ENCODE peak calls at places on chromosome 3, in nine cellular contexts. F is lower leg skin; A is stimulated activated CD4-positive, alpha-beta T cell treated with anti-CD3 and anti-CD28 coated beads, Interleukin-2, amount 100 ng/mL, for 24 hours; H is cardiac septum; D is astrocyte; R is globus pallidus; L is AG04450; B is non-pigmented ciliary epithelial cell; N is PC-9. Z is an unnamed sample.
A peak's percentile ranks its signal among the peaks of the same experiment; 100 is the strongest.

GRCh38 chr3:11641683-11642407 is 1.9 kb downstream of the VGLL4 start:
- DNase-seq in F (no peak), A (no peak), H (no peak), D (peak; percentile 60), R (peak; percentile 72), L (peak; percentile 38), B (no peak), N (no peak), Z (no peak)

GRCh38 chr3:120102674-120103073 is 8.4 kb upstream of the GSK3B start:
- DNase-seq in F (no peak), A (no peak), H (no peak), D (no peak), R (no peak), L (no peak), B (no peak), N (no peak), Z (no peak)

GRCh38 chr3:46942079-46942478 is 34.5 kb downstream of the CCDC12 start:
- DNase-seq in F (no peak), A (no peak), H (no peak), D (no peak), R (no peak), L (no peak), B (no peak), N (no peak), Z (no peak)

GRCh38 chr3:113211370-113212154 is at the start of gene BOC:
- DNase-seq in F (peak; percentile 88), A (no peak), H (no peak), D (peak; percentile 73), R (no peak), L (no peak), B (no peak), N (peak; percentile 53), Z (no peak)

GRCh38 chr3:45306406-45307008 is 80.4 kb upstream of the TMEM158 start:
- DNase-seq in F (no peak), A (no peak), H (no peak), D (no peak), R (no peak), L (no peak), B (no peak), N (no peak), Z (no peak)

GRCh38 chr3:62559831-62560445 is 186.6 kb upstream of the FEZF2 start:
- DNase-seq in F (no peak), A (no peak), H (no peak), D (no peak), R (no peak), L (peak; percentile 11), B (no peak), N (no peak), Z (no peak)

GRCh38 chr3:71421820-71422566 is 161.5 kb downstream of the FOXP1 start:
- DNase-seq in F (no peak), A (peak; percentile 59), H (no peak), D (no peak), R (no peak), L (no peak), B (no peak), N (no peak), Z (peak; percentile 68)

GRCh38 chr3:34731879-34732278 is 907.4 kb upstream of the ARPP21 start:
- DNase-seq in F (no peak), A (no peak), H (no peak), D (no peak), R (no peak), L (no peak), B (no peak), N (no peak), Z (no peak)

GRCh38 chr3:38545396-38545949 is 49.3 kb downstream of the EXOG start:
- DNase-seq in F (peak; percentile 53), A (no peak), H (no peak), D (no peak), R (no peak), L (no peak), B (no peak), N (no peak), Z (no peak)

GRCh38 chr3:146335386-146335785 is 84.5 kb upstream of the PLSCR4 start:
- DNase-seq in F (no peak), A (no peak), H (no peak), D (no peak), R (no peak), L (no peak), B (no peak), N (no peak), Z (no peak)

GRCh38 chr3:65955792-65956477 is 82.8 kb downstream of the MAGI1 start:
- DNase-seq in F (no peak), A (no peak), H (no peak), D (peak; percentile 88), R (no peak), L (peak; percentile 23), B (peak; percentile 66), N (no peak), Z (no peak)

GRCh38 chr3:150544040-150544439 is 2.3 kb downstream of the SERP1 start:
- DNase-seq in F (no peak), A (no peak), H (no peak), D (peak; percentile 67), R (no peak), L (no peak), B (peak; percentile 34), N (no peak), Z (no peak)

GRCh38 chr3:39753361-39753760 is 56.0 kb upstream of the MYRIP start:
- DNase-seq in F (no peak), A (no peak), H (no peak), D (no peak), R (no peak), L (no peak), B (no peak), N (no peak), Z (no peak)

GRCh38 chr3:52385157-52385556 is 59.7 kb downstream of the SEMA3G start:
- DNase-seq in F (no peak), A (no peak), H (no peak), D (peak; percentile 12), R (no peak), L (no peak), B (no peak), N (peak; percentile 64), Z (peak; percentile 32)

GRCh38 chr3:123081718-123082369 is 15.0 kb downstream of the PDIA5 start:
- DNase-seq in F (peak; percentile 52), A (no peak), H (no peak), D (no peak), R (no peak), L (no peak), B (no peak), N (no peak), Z (no peak)

GRCh38 chr3:18098960-18099587 is 326.1 kb downstream of the SATB1 start:
- DNase-seq in F (no peak), A (peak; percentile 36), H (no peak), D (peak; percentile 90), R (no peak), L (peak; percentile 18), B (peak; percentile 45), N (peak; percentile 84), Z (peak; percentile 50)

GRCh38 chr3:78134496-78134895 is 1094.6 kb downstream of the ROBO2 start:
- DNase-seq in F (no peak), A (no peak), H (no peak), D (no peak), R (no peak), L (no peak), B (no peak), N (no peak), Z (no peak)

GRCh38 chr3:127652246-127652995 is 20.3 kb upstream of the ABTB1 start:
- DNase-seq in F (peak; percentile 84), A (peak; percentile 38), H (peak; percentile 76), D (peak; percentile 12), R (peak; percentile 49), L (no peak), B (no peak), N (peak; percentile 57), Z (peak; percentile 33)

GRCh38 chr3:37700849-37701248 is 160.8 kb upstream of the CTDSPL start:
- DNase-seq in F (no peak), A (no peak), H (peak; percentile 20), D (no peak), R (no peak), L (no peak), B (no peak), N (no peak), Z (no peak)

GRCh38 chr3:37546876-37547275 is 314.8 kb upstream of the CTDSPL start:
- DNase-seq in F (no peak), A (no peak), H (no peak), D (peak; percentile 6), R (no peak), L (no peak), B (no peak), N (no peak), Z (no peak)

GRCh38 chr3:105752791-105753415 is 115.9 kb downstream of the CBLB start:
- DNase-seq in F (no peak), A (peak; percentile 40), H (no peak), D (peak; percentile 65), R (no peak), L (no peak), B (peak; percentile 28), N (no peak), Z (no peak)

GRCh38 chr3:98450372-98450771 is 12.6 kb upstream of the OR5K1 start:
- DNase-seq in F (no peak), A (no peak), H (no peak), D (no peak), R (no peak), L (no peak), B (no peak), N (no peak), Z (no peak)

GRCh38 chr3:195698325-195699147 is 22.2 kb upstream of the MUC20 start:
- DNase-seq in F (no peak), A (no peak), H (no peak), D (no peak), R (no peak), L (no peak), B (no peak), N (peak; percentile 70), Z (no peak)

GRCh38 chr3:36677331-36678007 is 86.9 kb downstream of the DCLK3 start:
- DNase-seq in F (no peak), A (no peak), H (no peak), D (peak; percentile 97), R (no peak), L (peak; percentile 55), B (peak; percentile 93), N (peak; percentile 78), Z (no peak)

GRCh38 chr3:125310623-125311076 is 64.5 kb downstream of the ZNF148 start:
- DNase-seq in F (no peak), A (peak; percentile 46), H (no peak), D (no peak), R (no peak), L (no peak), B (no peak), N (no peak), Z (peak; percentile 58)

GRCh38 chr3:177807150-177807875 is 610.0 kb upstream of the TBL1XR1 start:
- DNase-seq in F (no peak), A (no peak), H (no peak), D (no peak), R (no peak), L (no peak), B (no peak), N (no peak), Z (no peak)

GRCh38 chr3:48656061-48656840 is 6.4 kb downstream of the CELSR3 start:
- DNase-seq in F (peak; percentile 93), A (peak; percentile 86), H (peak; percentile 91), D (peak; percentile 23), R (peak; percentile 36), L (no peak), B (no peak), N (peak; percentile 58), Z (peak; percentile 91)

Z was measured in stimulated activated naive CD8-positive, alpha-beta T cell treated with anti-CD3 and anti-CD28 coated beads, Interleukin-15, amount 100 ng/mL, for 72 hours.